ENCODE peak calls at places on chromosomes 12 and 14, in eight cellular contexts. E is fibroblast of mammary gland; J is lower lobe of right lung; Z is K562; S is mammary epithelial cell; M is CD8-positive, alpha-beta memory T cell; X is esophagus squamous epithelium; D is upper lobe of right lung. O is an unnamed sample.

GRCh38 chr14:72186461-72187035 is 254.3 kb downstream of the RGS6 start:
- DNase-seq in J (no peak), E (no peak), M (no peak), S (no peak), X (no peak), D (no peak), Z (no peak), O (no peak)

GRCh38 chr12:25872137-25872536 is 86.3 kb upstream of the RASSF8 start:
- DNase-seq in S (no peak), X (no peak), D (no peak), J (no peak), Z (no peak), E (no peak), M (no peak), O (no peak)

GRCh38 chr14:47044841-47045240 is 393.3 kb upstream of the RPL10L start:
- DNase-seq in X (no peak), J (no peak), Z (no peak), S (no peak), E (no peak), M (no peak), D (no peak), O (no peak)

GRCh38 chr12:130993759-130994670 is 40.3 kb downstream of the ADGRD1 start:
- DNase-seq in M (peak), D (peak), X (no peak), E (no peak), Z (peak), J (peak), S (no peak), O (no peak)

GRCh38 chr12:117526756-117527479 is 165.5 kb upstream of the NOS1 start:
- DNase-seq in M (no peak), J (no peak), S (no peak), D (no peak), X (no peak), E (no peak), Z (no peak), O (no peak)

GRCh38 chr12:92769124-92769901 is 66.5 kb downstream of the PLEKHG7 start:
- DNase-seq in S (no peak), M (no peak), D (no peak), Z (no peak), J (no peak), X (no peak), E (no peak), O (no peak)

GRCh38 chr12:49825360-49825970 is 2.7 kb downstream of the NCKAP5L start:
- DNase-seq in E (peak), J (peak), X (no peak), D (no peak), Z (peak), S (peak), M (no peak), O (no peak)

GRCh38 chr14:79740043-79740442 is 471.3 kb downstream of the DIO2 start:
- DNase-seq in M (no peak), Z (no peak), D (no peak), X (no peak), J (no peak), S (no peak), E (no peak), O (no peak)

GRCh38 chr12:75812341-75813018 is 219.1 kb downstream of the PHLDA1 start:
- DNase-seq in E (peak), X (no peak), D (no peak), M (no peak), S (no peak), J (no peak), Z (no peak), O (peak)

GRCh38 chr12:132137483-132138125 is 6.5 kb downstream of the DDX51 start:
- DNase-seq in J (no peak), M (no peak), Z (no peak), E (no peak), S (no peak), X (no peak), D (peak), O (no peak)

GRCh38 chr14:79584679-79585078 is 626.6 kb downstream of the DIO2 start:
- DNase-seq in M (no peak), J (no peak), D (no peak), X (no peak), S (peak), E (peak), Z (no peak), O (peak)

GRCh38 chr12:79375050-79375449 is 315.7 kb downstream of the PAWR start:
- DNase-seq in Z (no peak), E (no peak), S (peak), J (no peak), M (no peak), X (no peak), D (no peak), O (no peak)

GRCh38 chr14:24368562-24369252 is 723 bp downstream of the NFATC4 start:
- DNase-seq in E (peak), J (peak), X (no peak), M (peak), S (no peak), D (peak), Z (peak), O (peak)

GRCh38 chr12:105417732-105418131 is 87.2 kb downstream of the C12orf75 start:
- DNase-seq in Z (no peak), J (no peak), S (no peak), E (no peak), D (no peak), M (no peak), X (no peak), O (no peak)

GRCh38 chr14:85487215-85487614 is 42.7 kb upstream of the FLRT2 start:
- DNase-seq in D (no peak), J (no peak), M (no peak), E (peak), S (no peak), X (no peak), Z (no peak), O (no peak)

GRCh38 chr14:22536853-22537338 is 52.1 kb downstream of the DAD1 start:
- DNase-seq in M (peak), E (peak), X (no peak), S (peak), J (no peak), Z (peak), D (no peak), O (peak)

GRCh38 chr12:120234643-120235368 is 30.7 kb downstream of the PXN start:
- DNase-seq in D (peak), X (no peak), Z (peak), E (peak), S (peak), J (peak), M (no peak), O (peak)

GRCh38 chr14:74905595-74906142 is 17.4 kb downstream of the RPS6KL1 start:
- DNase-seq in E (peak), S (peak), Z (peak), M (peak), X (no peak), J (peak), D (peak), O (no peak)

GRCh38 chr12:8078916-8079315 is 3.2 kb upstream of the NECAP1 start:
- DNase-seq in S (no peak), J (no peak), X (no peak), D (no peak), E (no peak), M (no peak), Z (no peak), O (no peak)

GRCh38 chr12:116718578-116719454 is 19.1 kb downstream of the SPRING1 start:
- DNase-seq in M (no peak), J (no peak), Z (no peak), S (no peak), D (no peak), X (no peak), E (peak), O (peak)

GRCh38 chr14:93086441-93087055 is 29.2 kb downstream of the ITPK1 start:
- DNase-seq in M (no peak), E (no peak), X (no peak), J (no peak), Z (no peak), D (no peak), S (no peak), O (no peak)

GRCh38 chr12:46414591-46415268 is 42.2 kb upstream of the SLC38A2 start:
- DNase-seq in S (peak), X (no peak), J (no peak), D (no peak), Z (no peak), E (no peak), M (no peak), O (no peak)

GRCh38 chr14:89858084-89858483 is 96.4 kb downstream of the EFCAB11 start:
- DNase-seq in D (no peak), X (no peak), J (no peak), S (peak), M (no peak), Z (no peak), E (no peak), O (no peak)

GRCh38 chr12:50820177-50820576 is 22.5 kb upstream of the TMPRSS12 start:
- DNase-seq in D (no peak), Z (no peak), S (no peak), E (no peak), X (no peak), M (no peak), J (no peak), O (no peak)

GRCh38 chr12:14238224-14238792 is 127.2 kb upstream of the ATF7IP start:
- DNase-seq in J (no peak), M (no peak), D (no peak), E (peak), X (no peak), S (no peak), Z (no peak), O (peak)

GRCh38 chr12:48388938-48389337 is 38.2 kb upstream of the ZNF641 start:
- DNase-seq in E (peak), D (no peak), X (no peak), Z (no peak), S (peak), J (no peak), M (no peak), O (no peak)

GRCh38 chr12:101695698-101696097 is 1.7 kb upstream of the CHPT1 start:
- DNase-seq in D (no peak), X (no peak), E (peak), Z (no peak), J (no peak), S (peak), M (no peak), O (no peak)

GRCh38 chr12:91222746-91223145 is 40.1 kb upstream of the DCN start:
- DNase-seq in E (peak), Z (no peak), M (no peak), J (no peak), D (no peak), S (peak), X (no peak), O (no peak)

GRCh38 chr12:3563966-3564365 is 73.0 kb downstream of the PRMT8 start:
- DNase-seq in M (no peak), J (no peak), X (no peak), D (no peak), E (no peak), S (no peak), Z (no peak), O (no peak)

GRCh38 chr12:3564411-3564810 is 73.4 kb downstream of the PRMT8 start:
- DNase-seq in Z (no peak), J (no peak), X (no peak), D (no peak), E (no peak), S (no peak), M (no peak), O (no peak)

GRCh38 chr12:3564861-3565260 is 73.9 kb downstream of the PRMT8 start:
- DNase-seq in D (no peak), X (no peak), M (no peak), Z (no peak), E (no peak), S (no peak), J (no peak), O (no peak)

GRCh38 chr12:3560295-3560620 is 69.3 kb downstream of the PRMT8 start:
- DNase-seq in S (no peak), Z (no peak), J (no peak), X (no peak), E (no peak), M (no peak), D (no peak), O (no peak)

GRCh38 chr12:3562484-3562883 is 71.5 kb downstream of the PRMT8 start:
- DNase-seq in Z (no peak), D (no peak), M (no peak), J (no peak), E (no peak), X (no peak), S (no peak), O (no peak)
- H3K4me3 ChIP-seq in Z (no peak), D (no peak), M (no peak), J (no peak), E (no peak), X (no peak), S (no peak), O (no peak)

GRCh38 chr12:107012736-107013425 is 25.9 kb upstream of the MTERF2 start:
- DNase-seq in J (no peak), X (no peak), E (no peak), S (no peak), Z (no peak), D (no peak), M (no peak), O (no peak)

GRCh38 chr12:107011519-107011918 is 24.6 kb upstream of the MTERF2 start:
- DNase-seq in J (no peak), D (no peak), Z (no peak), M (no peak), S (no peak), E (no peak), X (no peak), O (no peak)

GRCh38 chr12:107014050-107014449 is 27.1 kb upstream of the MTERF2 start:
- DNase-seq in D (no peak), M (peak), Z (peak), X (no peak), S (peak), J (no peak), E (no peak), O (no peak)

GRCh38 chr12:107019546-107019945 is 32.6 kb upstream of the MTERF2 start:
- DNase-seq in E (no peak), D (no peak), Z (no peak), X (no peak), S (no peak), M (no peak), J (no peak), O (no peak)

GRCh38 chr12:107017042-107017441 is 30.1 kb upstream of the MTERF2 start:
- DNase-seq in E (no peak), J (no peak), S (no peak), M (no peak), Z (no peak), D (no peak), X (no peak), O (no peak)
- H3K4me3 ChIP-seq in E (no peak), J (no peak), S (no peak), M (no peak), Z (no peak), D (no peak), X (no peak), O (no peak)

GRCh38 chr12:16608346-16608745 is 2.4 kb upstream of the LMO3 start:
- DNase-seq in S (no peak), X (no peak), Z (no peak), E (no peak), M (no peak), J (no peak), D (no peak), O (no peak)

GRCh38 chr12:16609140-16609539 is 3.2 kb upstream of the LMO3 start:
- DNase-seq in S (no peak), J (no peak), M (no peak), E (no peak), D (no peak), Z (no peak), X (no peak), O (no peak)

GRCh38 chr12:16610743-16611142 is 4.8 kb upstream of the LMO3 start:
- DNase-seq in X (no peak), Z (no peak), E (no peak), D (no peak), M (no peak), S (no peak), J (no peak), O (no peak)

GRCh38 chr12:16611146-16611545 is 5.2 kb upstream of the LMO3 start:
- DNase-seq in E (no peak), M (no peak), X (no peak), J (no peak), Z (no peak), S (no peak), D (no peak), O (no peak)

DNA sequence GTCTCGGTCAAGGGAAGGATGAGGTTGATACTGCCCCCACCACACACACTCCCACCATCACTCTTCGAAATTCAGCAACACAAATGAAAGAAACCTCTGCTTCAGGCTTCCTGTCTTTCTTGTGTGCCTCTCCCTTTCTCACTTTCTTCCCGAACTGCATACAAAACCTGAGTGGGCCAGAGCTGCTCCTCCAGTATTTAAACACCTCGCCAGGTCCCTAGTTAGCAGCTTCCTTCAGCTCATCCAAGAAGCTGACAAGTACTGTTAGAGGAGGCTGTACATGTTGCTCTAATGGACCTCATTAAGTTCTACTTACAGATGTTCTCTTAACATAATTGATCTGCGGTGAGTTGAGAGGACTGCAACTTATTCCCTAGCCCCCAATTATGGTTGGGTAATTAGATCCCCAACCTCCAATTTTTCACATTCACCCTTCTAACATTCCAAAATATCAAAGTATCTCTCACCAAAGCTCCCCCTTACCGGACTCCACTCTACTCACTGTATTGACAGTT is 4.1 kb upstream of the LMO3 start:
- DNase-seq in D (no peak), Z (no peak), J (no peak), E (no peak), S (no peak), X (no peak), M (no peak), O (no peak)
- H3K4me3 ChIP-seq in D (peak), Z (no peak), J (peak), E (no peak), S (no peak), X (peak), M (no peak), O (peak)

GRCh38 chr12:53205747-53206146 is 1.3 kb downstream of the ITGB7 start:
- DNase-seq in Z (peak), S (peak), E (peak), D (no peak), X (no peak), M (peak), J (no peak), O (peak)
- H3K4me3 ChIP-seq in Z (no peak), S (no peak), E (no peak), D (peak), X (peak), M (peak), J (peak), O (no peak)

DNA sequence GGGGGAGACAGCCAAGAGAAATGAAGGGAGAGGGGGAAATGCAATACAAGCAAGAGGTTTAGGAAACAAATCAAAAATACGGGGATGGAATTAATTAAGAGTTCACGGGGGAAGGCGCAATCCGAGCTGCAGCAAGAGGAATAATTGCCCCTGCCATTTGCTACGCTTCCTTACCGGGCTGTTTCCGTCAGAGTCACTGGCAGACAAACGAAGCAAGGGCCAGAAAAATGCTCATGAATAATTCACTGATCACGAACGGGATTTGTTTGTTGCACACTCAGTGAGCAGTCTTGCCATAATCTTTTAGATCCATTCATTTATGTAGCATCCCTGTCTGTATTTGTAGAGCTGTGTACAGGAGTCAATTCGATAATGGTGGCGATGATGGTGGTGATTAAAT is 39.0 kb downstream of the PLXNC1 start:
- DNase-seq in J (no peak), D (no peak), M (no peak), Z (no peak), E (peak), X (no peak), S (no peak), O (no peak)
- H3K4me3 ChIP-seq in J (no peak), D (no peak), M (no peak), Z (no peak), E (peak), X (no peak), S (no peak), O (peak)

DNA sequence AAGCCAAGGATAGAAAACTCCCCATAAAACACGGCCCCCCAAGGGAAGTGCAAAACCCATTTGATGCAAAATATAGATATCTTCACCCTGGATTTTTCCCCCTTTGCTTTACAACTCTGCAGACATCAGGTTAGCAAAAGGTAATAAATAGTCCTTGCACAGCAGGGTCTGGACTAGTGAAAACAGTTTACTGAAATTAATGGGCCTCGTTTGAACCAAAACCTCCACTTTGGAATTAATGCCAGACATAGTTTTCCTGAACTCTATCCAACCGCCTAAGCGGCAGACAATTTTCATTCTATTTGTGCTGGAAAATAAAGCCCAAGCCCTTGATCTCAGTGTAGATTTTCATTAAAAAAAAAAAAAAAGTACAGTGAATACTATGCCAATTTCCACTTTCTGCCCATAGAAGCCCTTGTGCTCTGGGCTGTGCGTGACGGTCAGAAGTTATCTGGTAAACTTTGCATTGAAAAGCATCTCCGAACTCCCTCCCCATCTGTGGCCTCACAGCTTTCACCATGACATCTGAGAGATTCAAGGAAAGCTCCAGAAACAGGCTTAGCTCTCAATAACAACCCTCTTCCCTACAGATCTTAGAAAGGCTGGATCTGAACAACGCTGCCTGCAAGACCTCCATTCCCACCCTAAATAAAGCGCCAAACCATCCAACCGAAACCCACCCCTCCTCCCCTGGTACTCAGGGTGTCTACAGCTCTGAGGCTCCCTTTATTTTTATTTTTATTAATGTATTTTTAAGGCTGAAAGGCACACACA is 11.0 kb upstream of the IRF2BPL start:
- DNase-seq in M (no peak), X (no peak), Z (no peak), S (peak), E (no peak), J (no peak), D (no peak), O (peak)
- H3K4me3 ChIP-seq in M (peak), X (peak), Z (peak), S (peak), E (peak), J (peak), D (peak), O (peak)

O was measured in astrocyte of the cerebellum.